ENCODE peak calls at places on chromosomes 1 and 21, in ten cellular contexts. One of them, this sample, is unnamed.

GRCh38 chr1:50841791-50842387 is 118.2 kb downstream of the FAF1 start:
- DNase-seq in activated T-cell treated with anti-CD3 and anti-CD28 coated beads, Interleukin-2, amount 50 U/mL, for 72 hours: no peak
- DNase-seq in CD8-positive, alpha-beta T cell: no peak
- DNase-seq in neural crest cell: no peak
- DNase-seq in kidney tubule cell: peak
- DNase-seq in GM20000: no peak
- DNase-seq in AG10803: peak
- DNase-seq in endothelial cell: no peak
- DNase-seq in NCI-H1092 treated with DMSO at 0.1 percent for 48 hours: no peak
- DNase-seq in progenitor cell of endocrine pancreas: no peak
- DNase-seq in this sample: peak

GRCh38 chr1:61282387-61282786 is 200.0 kb downstream of the NFIA start:
- DNase-seq in AG10803: peak
- DNase-seq in GM20000: no peak
- DNase-seq in progenitor cell of endocrine pancreas: no peak
- DNase-seq in CD8-positive, alpha-beta T cell: no peak
- DNase-seq in endothelial cell: no peak
- DNase-seq in neural crest cell: no peak
- DNase-seq in activated T-cell treated with anti-CD3 and anti-CD28 coated beads, Interleukin-2, amount 50 U/mL, for 72 hours: no peak
- DNase-seq in kidney tubule cell: peak
- DNase-seq in NCI-H1092 treated with DMSO at 0.1 percent for 48 hours: no peak
- DNase-seq in this sample: no peak

GRCh38 chr1:207798847-207799246 is 47.0 kb downstream of the CD46 start:
- DNase-seq in NCI-H1092 treated with DMSO at 0.1 percent for 48 hours: no peak
- DNase-seq in kidney tubule cell: no peak
- DNase-seq in activated T-cell treated with anti-CD3 and anti-CD28 coated beads, Interleukin-2, amount 50 U/mL, for 72 hours: peak
- DNase-seq in endothelial cell: no peak
- DNase-seq in progenitor cell of endocrine pancreas: no peak
- DNase-seq in neural crest cell: no peak
- DNase-seq in AG10803: no peak
- DNase-seq in GM20000: no peak
- DNase-seq in CD8-positive, alpha-beta T cell: no peak
- DNase-seq in this sample: no peak

GRCh38 chr1:151371340-151371739 is 1.2 kb downstream of the SELENBP1 start:
- DNase-seq in activated T-cell treated with anti-CD3 and anti-CD28 coated beads, Interleukin-2, amount 50 U/mL, for 72 hours: no peak
- DNase-seq in AG10803: peak
- DNase-seq in progenitor cell of endocrine pancreas: no peak
- DNase-seq in NCI-H1092 treated with DMSO at 0.1 percent for 48 hours: peak
- DNase-seq in CD8-positive, alpha-beta T cell: no peak
- DNase-seq in kidney tubule cell: no peak
- DNase-seq in endothelial cell: no peak
- DNase-seq in neural crest cell: no peak
- DNase-seq in GM20000: no peak
- DNase-seq in this sample: peak

GRCh38 chr1:157368363-157368762 is 184.0 kb downstream of the FCRL5 start:
- DNase-seq in kidney tubule cell: no peak
- DNase-seq in activated T-cell treated with anti-CD3 and anti-CD28 coated beads, Interleukin-2, amount 50 U/mL, for 72 hours: no peak
- DNase-seq in GM20000: no peak
- DNase-seq in endothelial cell: no peak
- DNase-seq in progenitor cell of endocrine pancreas: no peak
- DNase-seq in NCI-H1092 treated with DMSO at 0.1 percent for 48 hours: no peak
- DNase-seq in AG10803: no peak
- DNase-seq in CD8-positive, alpha-beta T cell: no peak
- DNase-seq in neural crest cell: no peak
- DNase-seq in this sample: no peak

GRCh38 chr21:46100426-46100825 is 2.5 kb downstream of the COL6A2 start:
- DNase-seq in GM20000: no peak
- DNase-seq in NCI-H1092 treated with DMSO at 0.1 percent for 48 hours: no peak
- DNase-seq in AG10803: peak
- DNase-seq in CD8-positive, alpha-beta T cell: no peak
- DNase-seq in kidney tubule cell: no peak
- DNase-seq in endothelial cell: no peak
- DNase-seq in activated T-cell treated with anti-CD3 and anti-CD28 coated beads, Interleukin-2, amount 50 U/mL, for 72 hours: no peak
- DNase-seq in progenitor cell of endocrine pancreas: no peak
- DNase-seq in neural crest cell: no peak
- DNase-seq in this sample: no peak

GRCh38 chr1:178713270-178713669 is 11.8 kb upstream of the RALGPS2 start:
- DNase-seq in endothelial cell: no peak
- DNase-seq in neural crest cell: no peak
- DNase-seq in CD8-positive, alpha-beta T cell: no peak
- DNase-seq in AG10803: peak
- DNase-seq in activated T-cell treated with anti-CD3 and anti-CD28 coated beads, Interleukin-2, amount 50 U/mL, for 72 hours: no peak
- DNase-seq in GM20000: no peak
- DNase-seq in NCI-H1092 treated with DMSO at 0.1 percent for 48 hours: no peak
- DNase-seq in kidney tubule cell: peak
- DNase-seq in progenitor cell of endocrine pancreas: no peak
- DNase-seq in this sample: no peak

GRCh38 chr1:226402615-226403521 is 5.0 kb downstream of the PARP1 start:
- DNase-seq in neural crest cell: no peak
- DNase-seq in NCI-H1092 treated with DMSO at 0.1 percent for 48 hours: no peak
- DNase-seq in AG10803: no peak
- DNase-seq in activated T-cell treated with anti-CD3 and anti-CD28 coated beads, Interleukin-2, amount 50 U/mL, for 72 hours: no peak
- DNase-seq in progenitor cell of endocrine pancreas: no peak
- DNase-seq in GM20000: no peak
- DNase-seq in CD8-positive, alpha-beta T cell: no peak
- DNase-seq in endothelial cell: no peak
- DNase-seq in kidney tubule cell: no peak
- DNase-seq in this sample: no peak

GRCh38 chr1:188782220-188782841 is 1695.3 kb downstream of the BRINP3 start:
- DNase-seq in activated T-cell treated with anti-CD3 and anti-CD28 coated beads, Interleukin-2, amount 50 U/mL, for 72 hours: no peak
- DNase-seq in CD8-positive, alpha-beta T cell: no peak
- DNase-seq in neural crest cell: peak
- DNase-seq in NCI-H1092 treated with DMSO at 0.1 percent for 48 hours: peak
- DNase-seq in endothelial cell: peak
- DNase-seq in progenitor cell of endocrine pancreas: no peak
- DNase-seq in GM20000: peak
- DNase-seq in kidney tubule cell: peak
- DNase-seq in AG10803: no peak
- DNase-seq in this sample: peak

GRCh38 chr1:39409055-39409816 is 82.2 kb upstream of the BMP8A start:
- DNase-seq in GM20000: no peak
- DNase-seq in activated T-cell treated with anti-CD3 and anti-CD28 coated beads, Interleukin-2, amount 50 U/mL, for 72 hours: no peak
- DNase-seq in kidney tubule cell: peak
- DNase-seq in CD8-positive, alpha-beta T cell: peak
- DNase-seq in AG10803: peak
- DNase-seq in NCI-H1092 treated with DMSO at 0.1 percent for 48 hours: peak
- DNase-seq in progenitor cell of endocrine pancreas: no peak
- DNase-seq in endothelial cell: peak
- DNase-seq in neural crest cell: peak
- DNase-seq in this sample: peak

GRCh38 chr1:158962983-158963382 is 31.6 kb downstream of the PYHIN1 start:
- DNase-seq in GM20000: no peak
- DNase-seq in endothelial cell: no peak
- DNase-seq in activated T-cell treated with anti-CD3 and anti-CD28 coated beads, Interleukin-2, amount 50 U/mL, for 72 hours: no peak
- DNase-seq in progenitor cell of endocrine pancreas: no peak
- DNase-seq in AG10803: no peak
- DNase-seq in CD8-positive, alpha-beta T cell: no peak
- DNase-seq in NCI-H1092 treated with DMSO at 0.1 percent for 48 hours: no peak
- DNase-seq in kidney tubule cell: no peak
- DNase-seq in neural crest cell: no peak
- DNase-seq in this sample: no peak

GRCh38 chr21:25342811-25343210 is 264.5 kb downstream of the MRPL39 start:
- DNase-seq in activated T-cell treated with anti-CD3 and anti-CD28 coated beads, Interleukin-2, amount 50 U/mL, for 72 hours: no peak
- DNase-seq in progenitor cell of endocrine pancreas: no peak
- DNase-seq in AG10803: peak
- DNase-seq in neural crest cell: no peak
- DNase-seq in kidney tubule cell: peak
- DNase-seq in endothelial cell: no peak
- DNase-seq in NCI-H1092 treated with DMSO at 0.1 percent for 48 hours: no peak
- DNase-seq in GM20000: no peak
- DNase-seq in CD8-positive, alpha-beta T cell: no peak
- DNase-seq in this sample: no peak

GRCh38 chr1:50622259-50622658 is 199.0 kb upstream of the DMRTA2 start:
- DNase-seq in progenitor cell of endocrine pancreas: no peak
- DNase-seq in endothelial cell: no peak
- DNase-seq in activated T-cell treated with anti-CD3 and anti-CD28 coated beads, Interleukin-2, amount 50 U/mL, for 72 hours: no peak
- DNase-seq in CD8-positive, alpha-beta T cell: no peak
- DNase-seq in neural crest cell: no peak
- DNase-seq in GM20000: no peak
- DNase-seq in kidney tubule cell: no peak
- DNase-seq in NCI-H1092 treated with DMSO at 0.1 percent for 48 hours: no peak
- DNase-seq in AG10803: no peak
- DNase-seq in this sample: no peak

GRCh38 chr1:55636691-55637090 is 421.5 kb upstream of the USP24 start:
- DNase-seq in kidney tubule cell: no peak
- DNase-seq in endothelial cell: no peak
- DNase-seq in NCI-H1092 treated with DMSO at 0.1 percent for 48 hours: no peak
- DNase-seq in progenitor cell of endocrine pancreas: no peak
- DNase-seq in neural crest cell: no peak
- DNase-seq in CD8-positive, alpha-beta T cell: no peak
- DNase-seq in GM20000: no peak
- DNase-seq in activated T-cell treated with anti-CD3 and anti-CD28 coated beads, Interleukin-2, amount 50 U/mL, for 72 hours: no peak
- DNase-seq in AG10803: peak
- DNase-seq in this sample: no peak

GRCh38 chr1:114956570-114956969 is 73.1 kb upstream of the TSHB start:
- DNase-seq in GM20000: no peak
- DNase-seq in kidney tubule cell: peak
- DNase-seq in endothelial cell: peak
- DNase-seq in CD8-positive, alpha-beta T cell: no peak
- DNase-seq in progenitor cell of endocrine pancreas: no peak
- DNase-seq in activated T-cell treated with anti-CD3 and anti-CD28 coated beads, Interleukin-2, amount 50 U/mL, for 72 hours: no peak
- DNase-seq in NCI-H1092 treated with DMSO at 0.1 percent for 48 hours: no peak
- DNase-seq in neural crest cell: no peak
- DNase-seq in AG10803: peak
- DNase-seq in this sample: peak

GRCh38 chr1:245771521-245772281 is 616.9 kb downstream of the KIF26B start:
- DNase-seq in AG10803: peak
- DNase-seq in GM20000: no peak
- DNase-seq in progenitor cell of endocrine pancreas: no peak
- DNase-seq in NCI-H1092 treated with DMSO at 0.1 percent for 48 hours: no peak
- DNase-seq in activated T-cell treated with anti-CD3 and anti-CD28 coated beads, Interleukin-2, amount 50 U/mL, for 72 hours: no peak
- DNase-seq in kidney tubule cell: peak
- DNase-seq in endothelial cell: no peak
- DNase-seq in neural crest cell: no peak
- DNase-seq in CD8-positive, alpha-beta T cell: no peak
- DNase-seq in this sample: no peak

GRCh38 chr21:32333953-32334673 is 35.5 kb downstream of the MRAP start:
- DNase-seq in progenitor cell of endocrine pancreas: no peak
- DNase-seq in kidney tubule cell: no peak
- DNase-seq in endothelial cell: no peak
- DNase-seq in NCI-H1092 treated with DMSO at 0.1 percent for 48 hours: no peak
- DNase-seq in CD8-positive, alpha-beta T cell: no peak
- DNase-seq in activated T-cell treated with anti-CD3 and anti-CD28 coated beads, Interleukin-2, amount 50 U/mL, for 72 hours: no peak
- DNase-seq in neural crest cell: no peak
- DNase-seq in GM20000: no peak
- DNase-seq in AG10803: no peak
- DNase-seq in this sample: no peak

GRCh38 chr1:184296466-184297243 is 90.2 kb upstream of the C1orf21 start:
- DNase-seq in CD8-positive, alpha-beta T cell: no peak
- DNase-seq in NCI-H1092 treated with DMSO at 0.1 percent for 48 hours: peak
- DNase-seq in progenitor cell of endocrine pancreas: no peak
- DNase-seq in kidney tubule cell: no peak
- DNase-seq in AG10803: peak
- DNase-seq in endothelial cell: no peak
- DNase-seq in GM20000: no peak
- DNase-seq in neural crest cell: no peak
- DNase-seq in activated T-cell treated with anti-CD3 and anti-CD28 coated beads, Interleukin-2, amount 50 U/mL, for 72 hours: no peak
- DNase-seq in this sample: peak

GRCh38 chr1:25673456-25673855 is 56.9 kb downstream of the MAN1C1 start:
- DNase-seq in progenitor cell of endocrine pancreas: no peak
- DNase-seq in endothelial cell: no peak
- DNase-seq in GM20000: no peak
- DNase-seq in CD8-positive, alpha-beta T cell: peak
- DNase-seq in kidney tubule cell: no peak
- DNase-seq in activated T-cell treated with anti-CD3 and anti-CD28 coated beads, Interleukin-2, amount 50 U/mL, for 72 hours: no peak
- DNase-seq in NCI-H1092 treated with DMSO at 0.1 percent for 48 hours: no peak
- DNase-seq in neural crest cell: no peak
- DNase-seq in AG10803: no peak
- DNase-seq in this sample: no peak

GRCh38 chr21:45109831-45110492 is 35.6 kb downstream of the ADARB1 start:
- DNase-seq in activated T-cell treated with anti-CD3 and anti-CD28 coated beads, Interleukin-2, amount 50 U/mL, for 72 hours: peak
- DNase-seq in AG10803: no peak
- DNase-seq in NCI-H1092 treated with DMSO at 0.1 percent for 48 hours: no peak
- DNase-seq in GM20000: peak
- DNase-seq in neural crest cell: no peak
- DNase-seq in CD8-positive, alpha-beta T cell: peak
- DNase-seq in endothelial cell: no peak
- DNase-seq in kidney tubule cell: peak
- DNase-seq in progenitor cell of endocrine pancreas: no peak
- DNase-seq in this sample: peak